ENCODE peak calls at places on chromosomes 12 and 14, in five cellular contexts. K is pancreas; S is CD4-positive, CD25-positive, alpha-beta regulatory T cell; T is prostate gland; M is RWPE1. U is an unnamed sample.

GRCh38 chr12:97313471-97314190 is 149.0 kb upstream of the RMST start:
- DNase-seq in K (no peak), S (no peak), T (no peak), M (no peak), U (no peak)

GRCh38 chr14:37253905-37254304 is 56.2 kb downstream of the MIPOL1 start:
- DNase-seq in K (no peak), S (no peak), T (no peak), M (peak; percentile 22), U (peak; percentile 16)

GRCh38 chr14:63986789-63987533 is 134.2 kb downstream of the SYNE2 start:
- DNase-seq in K (no peak), S (no peak), T (no peak), M (peak; percentile 52), U (peak; percentile 62)

GRCh38 chr12:31923063-31923412 is 36.2 kb upstream of the RESF1 start:
- DNase-seq in K (no peak), S (no peak), T (no peak), M (no peak), U (peak; percentile 7)

GRCh38 chr14:68890173-68890931 is 88.8 kb downstream of the ACTN1 start:
- DNase-seq in K (no peak), S (no peak), T (no peak), M (no peak), U (no peak)

GRCh38 chr12:27424631-27425230 is 21.8 kb upstream of the SMCO2 start:
- DNase-seq in K (peak; percentile 7), S (peak; percentile 49), T (peak; percentile 13), M (peak; percentile 38), U (peak; percentile 14)

GRCh38 chr12:120234643-120235368 is 30.7 kb downstream of the PXN start:
- DNase-seq in K (peak; percentile 88), S (no peak), T (peak; percentile 67), M (peak; percentile 57), U (no peak)

GRCh38 chr12:30420561-30420960 is 275.1 kb downstream of the IPO8 start:
- DNase-seq in K (no peak), S (no peak), T (no peak), M (no peak), U (no peak)

GRCh38 chr12:128671528-128672042 is 152.2 kb downstream of the SLC15A4 start:
- DNase-seq in K (no peak), S (no peak), T (no peak), M (no peak), U (no peak)

GRCh38 chr14:92135269-92135668 is 13.5 kb downstream of the CPSF2 start:
- DNase-seq in K (no peak), S (peak; percentile 44), T (no peak), M (no peak), U (peak; percentile 21)

GRCh38 chr12:16118586-16118985 is 158.9 kb downstream of the SLC15A5 start:
- DNase-seq in K (no peak), S (no peak), T (no peak), M (no peak), U (no peak)

GRCh38 chr12:92132282-92132681 is 13.4 kb downstream of the BTG1 start:
- DNase-seq in K (no peak), S (peak; percentile 72), T (no peak), M (no peak), U (no peak)

GRCh38 chr14:63432228-63432627 is 110.9 kb downstream of the PPP2R5E start:
- DNase-seq in K (no peak), S (no peak), T (no peak), M (no peak), U (no peak)

GRCh38 chr14:66503532-66503931 is 4.4 kb upstream of the GPHN start:
- DNase-seq in K (peak; percentile 32), S (no peak), T (no peak), M (no peak), U (peak; percentile 31)

GRCh38 chr12:65568517-65568916 is 255.8 kb upstream of the HMGA2 start:
- DNase-seq in K (no peak), S (no peak), T (peak; percentile 56), M (peak; percentile 67), U (peak; percentile 73)

GRCh38 chr12:84497819-84498218 is 414.8 kb downstream of the SLC6A15 start:
- DNase-seq in K (no peak), S (no peak), T (no peak), M (no peak), U (no peak)

GRCh38 chr14:73943083-73943482 is 6.8 kb downstream of the FAM161B start:
- DNase-seq in K (no peak), S (no peak), T (peak; percentile 27), M (peak; percentile 34), U (peak; percentile 45)

GRCh38 chr14:85481471-85481870 is 48.5 kb upstream of the FLRT2 start:
- DNase-seq in K (no peak), S (no peak), T (no peak), M (no peak), U (no peak)
- H3K27ac ChIP-seq in K (peak overlapping the region; percentile 74), S (no peak overlapping the region), T (no peak overlapping the region), M (no peak overlapping the region), U (no peak overlapping the region)

GRCh38 chr12:20967756-20968155 is 157.3 kb downstream of the SLCO1B3 start:
- DNase-seq in K (no peak), S (no peak), T (no peak), M (no peak), U (no peak)
- H3K27ac ChIP-seq in K (no peak overlapping the region), S (no peak overlapping the region), T (no peak overlapping the region), M (no peak overlapping the region), U (no peak overlapping the region)

DNA sequence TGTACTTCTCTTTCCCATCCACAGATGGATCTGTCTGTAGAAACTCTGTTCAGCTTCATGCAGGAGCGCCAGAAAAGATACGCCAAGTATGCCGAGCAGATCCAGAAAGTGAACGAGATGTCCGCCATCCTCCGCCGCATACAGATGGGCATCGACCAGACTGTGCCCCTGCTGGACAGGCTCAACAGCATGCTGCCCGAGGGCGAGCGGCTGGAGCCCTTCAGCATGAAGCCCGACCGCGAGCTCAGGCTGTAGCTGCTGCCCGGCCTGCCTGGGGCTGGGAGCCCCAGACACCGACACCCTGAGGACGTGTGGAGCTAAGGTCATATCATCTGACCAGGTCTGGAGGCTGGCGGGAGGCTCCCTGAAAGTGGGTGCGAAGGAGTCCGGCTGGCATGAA is 97.1 kb downstream of the DUSP16 start:
- DNase-seq in K (no peak), S (no peak), T (no peak), M (no peak), U (no peak)
- H3K27ac ChIP-seq in K (no peak overlapping the region), S (peak overlapping the region; percentile 90), T (no peak overlapping the region), M (no peak overlapping the region), U (no peak overlapping the region)

DNA sequence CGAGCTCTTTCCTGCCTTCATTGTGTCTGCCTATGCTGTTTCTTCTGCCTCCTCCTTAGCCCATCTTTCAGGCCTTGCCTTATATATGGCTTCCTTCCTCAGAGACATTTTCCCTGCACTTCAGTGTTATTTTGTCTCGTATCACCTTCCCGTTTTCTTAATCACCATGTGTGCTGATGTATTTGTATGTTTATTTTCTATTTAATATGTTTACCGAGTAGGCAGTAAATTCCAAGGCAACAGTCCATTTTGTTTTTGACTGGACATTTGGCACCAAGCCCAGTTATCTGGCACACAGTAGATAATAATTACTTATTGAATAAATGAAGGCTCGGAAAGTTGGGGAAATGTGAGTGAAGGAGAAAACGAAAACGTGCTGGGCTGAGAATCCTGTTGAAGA is 4.6 kb upstream of the POU6F1 start:
- DNase-seq in K (no peak), S (no peak), T (peak; percentile 76), M (no peak), U (no peak)
- H3K27ac ChIP-seq in K (no peak overlapping the region), S (no peak overlapping the region), T (peak overlapping the region; percentile 72), M (no peak overlapping the region), U (no peak overlapping the region)

GRCh38 chr12:130816055-130816454 is 23.0 kb downstream of the STX2 start:
- DNase-seq in K (no peak), S (no peak), T (no peak), M (no peak), U (no peak)

GRCh38 chr12:130817804-130818203 is 21.2 kb downstream of the STX2 start:
- DNase-seq in K (no peak), S (no peak), T (no peak), M (no peak), U (no peak)

GRCh38 chr12:130819681-130820080 is 19.4 kb downstream of the STX2 start:
- DNase-seq in K (no peak), S (no peak), T (no peak), M (no peak), U (no peak)

GRCh38 chr12:130818381-130819247 is 20.4 kb downstream of the STX2 start:
- DNase-seq in K (peak; percentile 39), S (peak; percentile 66), T (peak; percentile 52), M (peak; percentile 87), U (peak; percentile 39)

DNA sequence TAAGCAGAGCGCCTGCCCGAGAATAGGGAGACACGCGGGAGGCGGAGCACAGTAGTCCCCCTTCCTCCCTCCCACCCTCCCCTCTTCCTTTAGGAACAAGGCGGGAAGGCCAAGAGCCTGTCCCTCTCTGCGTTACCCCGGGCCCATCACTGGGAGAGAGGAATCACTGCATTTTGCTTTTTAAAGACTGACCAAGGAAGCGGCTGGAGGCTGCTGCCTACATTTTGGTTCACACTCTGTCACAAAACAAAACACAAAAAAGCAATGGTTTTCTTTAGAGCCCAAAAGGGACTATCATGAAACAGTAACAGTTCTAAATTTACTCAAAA is 19.8 kb downstream of the STX2 start:
- DNase-seq in K (no peak), S (no peak), T (no peak), M (no peak), U (no peak)
- H3K27ac ChIP-seq in K (no peak overlapping the region), S (no peak overlapping the region), T (no peak overlapping the region), M (peak overlapping the region; percentile 77), U (no peak overlapping the region)

GRCh38 chr12:130073721-130074120 is 88.5 kb upstream of the FZD10 start:
- DNase-seq in K (no peak), S (no peak), T (peak; percentile 59), M (no peak), U (peak; percentile 70)
- H3K27ac ChIP-seq in K (no peak overlapping the region), S (no peak overlapping the region), T (no peak overlapping the region), M (no peak overlapping the region), U (no peak overlapping the region)